ENCODE peak calls at places on chromosomes 3 and 15, in ten cellular contexts. One of them, this sample, is unnamed.
A peak's percentile ranks its signal among the peaks of the same experiment; 100 is the strongest.

GRCh38 chr3:20154078-20154477 is 31.9 kb downstream of the SGO1 start:
- DNase-seq in endothelial cell of umbilical vein: no peak
- DNase-seq in mammary epithelial cell: no peak
- DNase-seq in GM23338: no peak
- DNase-seq in lower lobe of right lung: no peak
- DNase-seq in vagina: no peak
- DNase-seq in psoas muscle: no peak
- DNase-seq in CD8-positive, alpha-beta T cell: no peak
- DNase-seq in pancreas: no peak
- DNase-seq in CD4-positive, alpha-beta memory T cell: no peak
- DNase-seq in this sample: no peak

GRCh38 chr15:36501063-36501678 is 78.3 kb upstream of the CDIN1 start:
- DNase-seq in endothelial cell of umbilical vein: peak; percentile 69
- DNase-seq in mammary epithelial cell: peak; percentile 63
- DNase-seq in GM23338: peak; percentile 92
- DNase-seq in lower lobe of right lung: no peak
- DNase-seq in vagina: no peak
- DNase-seq in psoas muscle: no peak
- DNase-seq in CD8-positive, alpha-beta T cell: no peak
- DNase-seq in pancreas: peak; percentile 20
- DNase-seq in CD4-positive, alpha-beta memory T cell: no peak
- DNase-seq in this sample: peak; percentile 49

GRCh38 chr3:111947179-111947727 is 31.6 kb upstream of the ABHD10 start:
- DNase-seq in endothelial cell of umbilical vein: peak; percentile 89
- DNase-seq in mammary epithelial cell: peak; percentile 20
- DNase-seq in GM23338: no peak
- DNase-seq in lower lobe of right lung: no peak
- DNase-seq in vagina: no peak
- DNase-seq in psoas muscle: no peak
- DNase-seq in CD8-positive, alpha-beta T cell: no peak
- DNase-seq in pancreas: no peak
- DNase-seq in CD4-positive, alpha-beta memory T cell: no peak
- DNase-seq in this sample: no peak

GRCh38 chr3:127156651-127157050 is 36.3 kb upstream of the PRR23E start:
- DNase-seq in endothelial cell of umbilical vein: no peak
- DNase-seq in mammary epithelial cell: no peak
- DNase-seq in GM23338: no peak
- DNase-seq in lower lobe of right lung: no peak
- DNase-seq in vagina: no peak
- DNase-seq in psoas muscle: no peak
- DNase-seq in CD8-positive, alpha-beta T cell: no peak
- DNase-seq in pancreas: no peak
- DNase-seq in CD4-positive, alpha-beta memory T cell: no peak
- DNase-seq in this sample: no peak

GRCh38 chr3:50345586-50345985 is at the start of gene ZMYND10:
- DNase-seq in endothelial cell of umbilical vein: no peak
- DNase-seq in mammary epithelial cell: peak; percentile 31
- DNase-seq in GM23338: peak; percentile 91
- DNase-seq in lower lobe of right lung: peak; percentile 84
- DNase-seq in vagina: no peak
- DNase-seq in psoas muscle: peak; percentile 71
- DNase-seq in CD8-positive, alpha-beta T cell: peak; percentile 65
- DNase-seq in pancreas: no peak
- DNase-seq in CD4-positive, alpha-beta memory T cell: peak; percentile 75
- DNase-seq in this sample: peak; percentile 70

GRCh38 chr3:149726716-149727407 is 25.4 kb downstream of the COMMD2 start:
- DNase-seq in endothelial cell of umbilical vein: no peak
- DNase-seq in mammary epithelial cell: peak; percentile 35
- DNase-seq in GM23338: no peak
- DNase-seq in lower lobe of right lung: no peak
- DNase-seq in vagina: no peak
- DNase-seq in psoas muscle: no peak
- DNase-seq in CD8-positive, alpha-beta T cell: no peak
- DNase-seq in pancreas: no peak
- DNase-seq in CD4-positive, alpha-beta memory T cell: no peak
- DNase-seq in this sample: no peak

GRCh38 chr3:111073186-111073585 is 1.6 kb downstream of the NECTIN3 start:
- DNase-seq in endothelial cell of umbilical vein: peak; percentile 32
- DNase-seq in mammary epithelial cell: peak; percentile 7
- DNase-seq in GM23338: no peak
- DNase-seq in lower lobe of right lung: no peak
- DNase-seq in vagina: no peak
- DNase-seq in psoas muscle: no peak
- DNase-seq in CD8-positive, alpha-beta T cell: no peak
- DNase-seq in pancreas: no peak
- DNase-seq in CD4-positive, alpha-beta memory T cell: no peak
- DNase-seq in this sample: no peak

GRCh38 chr3:76044601-76045600 is 259.6 kb upstream of the ZNF717 start:
- DNase-seq in endothelial cell of umbilical vein: no peak
- DNase-seq in mammary epithelial cell: no peak
- DNase-seq in GM23338: peak; percentile 72
- DNase-seq in lower lobe of right lung: no peak
- DNase-seq in vagina: no peak
- DNase-seq in psoas muscle: no peak
- DNase-seq in CD8-positive, alpha-beta T cell: no peak
- DNase-seq in pancreas: no peak
- DNase-seq in CD4-positive, alpha-beta memory T cell: no peak
- DNase-seq in this sample: peak; percentile 27

GRCh38 chr3:46584598-46585467 is 18.7 kb upstream of the LRRC2 start:
- DNase-seq in endothelial cell of umbilical vein: no peak
- DNase-seq in mammary epithelial cell: no peak
- DNase-seq in GM23338: no peak
- DNase-seq in lower lobe of right lung: no peak
- DNase-seq in vagina: no peak
- DNase-seq in psoas muscle: no peak
- DNase-seq in CD8-positive, alpha-beta T cell: no peak
- DNase-seq in pancreas: no peak
- DNase-seq in CD4-positive, alpha-beta memory T cell: no peak
- DNase-seq in this sample: no peak

GRCh38 chr3:178562143-178562868 is 26.1 kb downstream of the KCNMB2 start:
- DNase-seq in endothelial cell of umbilical vein: peak; percentile 42
- DNase-seq in mammary epithelial cell: no peak
- DNase-seq in GM23338: no peak
- DNase-seq in lower lobe of right lung: no peak
- DNase-seq in vagina: no peak
- DNase-seq in psoas muscle: no peak
- DNase-seq in CD8-positive, alpha-beta T cell: no peak
- DNase-seq in pancreas: no peak
- DNase-seq in CD4-positive, alpha-beta memory T cell: no peak
- DNase-seq in this sample: no peak

GRCh38 chr3:52704611-52705437 is 767 bp downstream of the GLT8D1 start:
- DNase-seq in endothelial cell of umbilical vein: peak; percentile 36
- DNase-seq in mammary epithelial cell: peak; percentile 36
- DNase-seq in GM23338: peak; percentile 17
- DNase-seq in lower lobe of right lung: no peak
- DNase-seq in vagina: no peak
- DNase-seq in psoas muscle: no peak
- DNase-seq in CD8-positive, alpha-beta T cell: no peak
- DNase-seq in pancreas: peak; percentile 14
- DNase-seq in CD4-positive, alpha-beta memory T cell: no peak
- DNase-seq in this sample: peak; percentile 31

GRCh38 chr3:52710512-52710911 is 4.6 kb downstream of the SPCS1 start:
- DNase-seq in endothelial cell of umbilical vein: no peak
- DNase-seq in mammary epithelial cell: no peak
- DNase-seq in GM23338: no peak
- DNase-seq in lower lobe of right lung: no peak
- DNase-seq in vagina: no peak
- DNase-seq in psoas muscle: no peak
- DNase-seq in CD8-positive, alpha-beta T cell: no peak
- DNase-seq in pancreas: no peak
- DNase-seq in CD4-positive, alpha-beta memory T cell: no peak
- DNase-seq in this sample: no peak

GRCh38 chr3:52705438-52705687 is 228 bp downstream of the GLT8D1 start:
- DNase-seq in endothelial cell of umbilical vein: no peak
- DNase-seq in mammary epithelial cell: no peak
- DNase-seq in GM23338: no peak
- DNase-seq in lower lobe of right lung: no peak
- DNase-seq in vagina: no peak
- DNase-seq in psoas muscle: no peak
- DNase-seq in CD8-positive, alpha-beta T cell: no peak
- DNase-seq in pancreas: no peak
- DNase-seq in CD4-positive, alpha-beta memory T cell: no peak
- DNase-seq in this sample: no peak

GRCh38 chr3:52705688-52706686 is at the start of the genes GLT8D1 and SPCS1:
- DNase-seq in endothelial cell of umbilical vein: peak; percentile 90
- DNase-seq in mammary epithelial cell: peak; percentile 86
- DNase-seq in GM23338: peak; percentile 93
- DNase-seq in lower lobe of right lung: peak; percentile 92
- DNase-seq in vagina: no peak
- DNase-seq in psoas muscle: peak; percentile 90
- DNase-seq in CD8-positive, alpha-beta T cell: peak; percentile 80
- DNase-seq in pancreas: peak; percentile 79
- DNase-seq in CD4-positive, alpha-beta memory T cell: peak; percentile 88
- DNase-seq in this sample: peak; percentile 92

GRCh38 chr3:52707585-52707984 is 1.7 kb downstream of the SPCS1 start:
- DNase-seq in endothelial cell of umbilical vein: no peak
- DNase-seq in mammary epithelial cell: no peak
- DNase-seq in GM23338: no peak
- DNase-seq in lower lobe of right lung: no peak
- DNase-seq in vagina: no peak
- DNase-seq in psoas muscle: no peak
- DNase-seq in CD8-positive, alpha-beta T cell: no peak
- DNase-seq in pancreas: no peak
- DNase-seq in CD4-positive, alpha-beta memory T cell: no peak
- DNase-seq in this sample: peak; percentile 67
- H3K4me3 ChIP-seq in endothelial cell of umbilical vein: no peak overlapping the region
- H3K4me3 ChIP-seq in mammary epithelial cell: no peak overlapping the region
- H3K4me3 ChIP-seq in GM23338: peak overlapping the region; percentile 99
- H3K4me3 ChIP-seq in lower lobe of right lung: peak overlapping the region; percentile 80
- H3K4me3 ChIP-seq in vagina: no peak overlapping the region
- H3K4me3 ChIP-seq in psoas muscle: peak overlapping the region; percentile 90
- H3K4me3 ChIP-seq in CD8-positive, alpha-beta T cell: no peak overlapping the region
- H3K4me3 ChIP-seq in pancreas: no peak overlapping the region
- H3K4me3 ChIP-seq in CD4-positive, alpha-beta memory T cell: peak overlapping the region; percentile 8
- H3K4me3 ChIP-seq in this sample: peak overlapping the region; percentile 95

DNA sequence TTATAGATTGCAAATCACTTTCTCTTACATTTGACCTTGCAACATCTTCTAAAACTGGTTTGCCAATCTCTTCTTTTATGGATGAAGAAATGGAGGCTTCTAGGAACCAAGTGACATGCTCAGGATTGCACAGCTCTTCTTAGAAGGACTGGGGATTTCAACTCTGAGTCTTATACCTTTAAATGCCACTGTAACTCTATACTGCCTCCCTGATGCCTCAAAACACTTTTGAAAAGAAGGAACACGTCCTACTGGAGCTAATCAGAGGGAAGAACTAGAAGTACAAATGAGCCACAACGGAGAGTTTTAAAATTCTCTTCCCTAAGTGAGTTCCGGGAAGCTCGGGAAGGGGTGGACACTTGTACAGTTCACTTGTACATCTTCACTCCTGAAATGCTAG is 973 bp upstream of the MITF start:
- DNase-seq in endothelial cell of umbilical vein: peak; percentile 52
- DNase-seq in mammary epithelial cell: peak; percentile 34
- DNase-seq in GM23338: no peak
- DNase-seq in lower lobe of right lung: no peak
- DNase-seq in vagina: no peak
- DNase-seq in psoas muscle: no peak
- DNase-seq in CD8-positive, alpha-beta T cell: no peak
- DNase-seq in pancreas: no peak
- DNase-seq in CD4-positive, alpha-beta memory T cell: no peak
- DNase-seq in this sample: no peak
- H3K27ac ChIP-seq in endothelial cell of umbilical vein: no peak overlapping the region
- H3K27ac ChIP-seq in mammary epithelial cell: no peak overlapping the region
- H3K27ac ChIP-seq in GM23338: no peak overlapping the region
- H3K27ac ChIP-seq in lower lobe of right lung: peak overlapping the region; percentile 85
- H3K27ac ChIP-seq in vagina: peak overlapping the region; percentile 81
- H3K27ac ChIP-seq in psoas muscle: peak overlapping the region; percentile 93
- H3K27ac ChIP-seq in CD8-positive, alpha-beta T cell: no peak overlapping the region
- H3K27ac ChIP-seq in pancreas: peak overlapping the region; percentile 49
- H3K27ac ChIP-seq in CD4-positive, alpha-beta memory T cell: no peak overlapping the region
- H3K27ac ChIP-seq in this sample: no peak overlapping the region

GRCh38 chr3:133444071-133444774 is 44.4 kb downstream of the BFSP2 start:
- DNase-seq in endothelial cell of umbilical vein: no peak
- DNase-seq in mammary epithelial cell: peak; percentile 82
- DNase-seq in GM23338: no peak
- DNase-seq in lower lobe of right lung: no peak
- DNase-seq in vagina: no peak
- DNase-seq in psoas muscle: no peak
- DNase-seq in CD8-positive, alpha-beta T cell: no peak
- DNase-seq in pancreas: peak; percentile 53
- DNase-seq in CD4-positive, alpha-beta memory T cell: no peak
- DNase-seq in this sample: peak; percentile 67

GRCh38 chr3:133439563-133439962 is 39.7 kb downstream of the BFSP2 start:
- DNase-seq in endothelial cell of umbilical vein: no peak
- DNase-seq in mammary epithelial cell: no peak
- DNase-seq in GM23338: no peak
- DNase-seq in lower lobe of right lung: no peak
- DNase-seq in vagina: no peak
- DNase-seq in psoas muscle: no peak
- DNase-seq in CD8-positive, alpha-beta T cell: no peak
- DNase-seq in pancreas: no peak
- DNase-seq in CD4-positive, alpha-beta memory T cell: no peak
- DNase-seq in this sample: no peak

GRCh38 chr3:133440652-133441051 is 40.8 kb downstream of the BFSP2 start:
- DNase-seq in endothelial cell of umbilical vein: no peak
- DNase-seq in mammary epithelial cell: no peak
- DNase-seq in GM23338: no peak
- DNase-seq in lower lobe of right lung: no peak
- DNase-seq in vagina: no peak
- DNase-seq in psoas muscle: no peak
- DNase-seq in CD8-positive, alpha-beta T cell: no peak
- DNase-seq in pancreas: no peak
- DNase-seq in CD4-positive, alpha-beta memory T cell: no peak
- DNase-seq in this sample: no peak

GRCh38 chr3:133442518-133442917 is 42.7 kb downstream of the BFSP2 start:
- DNase-seq in endothelial cell of umbilical vein: no peak
- DNase-seq in mammary epithelial cell: no peak
- DNase-seq in GM23338: no peak
- DNase-seq in lower lobe of right lung: no peak
- DNase-seq in vagina: no peak
- DNase-seq in psoas muscle: no peak
- DNase-seq in CD8-positive, alpha-beta T cell: no peak
- DNase-seq in pancreas: no peak
- DNase-seq in CD4-positive, alpha-beta memory T cell: no peak
- DNase-seq in this sample: no peak

GRCh38 chr3:133441867-133442270 is 42.0 kb downstream of the BFSP2 start:
- DNase-seq in endothelial cell of umbilical vein: no peak
- DNase-seq in mammary epithelial cell: no peak
- DNase-seq in GM23338: no peak
- DNase-seq in lower lobe of right lung: no peak
- DNase-seq in vagina: no peak
- DNase-seq in psoas muscle: no peak
- DNase-seq in CD8-positive, alpha-beta T cell: no peak
- DNase-seq in pancreas: no peak
- DNase-seq in CD4-positive, alpha-beta memory T cell: no peak
- DNase-seq in this sample: no peak
- H3K4me3 ChIP-seq in endothelial cell of umbilical vein: no peak overlapping the region
- H3K4me3 ChIP-seq in mammary epithelial cell: no peak overlapping the region
- H3K4me3 ChIP-seq in GM23338: no peak overlapping the region
- H3K4me3 ChIP-seq in lower lobe of right lung: no peak overlapping the region
- H3K4me3 ChIP-seq in vagina: no peak overlapping the region
- H3K4me3 ChIP-seq in psoas muscle: no peak overlapping the region
- H3K4me3 ChIP-seq in CD8-positive, alpha-beta T cell: peak overlapping the region; percentile 41
- H3K4me3 ChIP-seq in pancreas: no peak overlapping the region
- H3K4me3 ChIP-seq in CD4-positive, alpha-beta memory T cell: peak overlapping the region; percentile 24
- H3K4me3 ChIP-seq in this sample: peak overlapping the region; percentile 40

GRCh38 chr3:161969867-161970266 is 473.3 kb downstream of the OTOL1 start:
- DNase-seq in endothelial cell of umbilical vein: no peak
- DNase-seq in mammary epithelial cell: no peak
- DNase-seq in GM23338: no peak
- DNase-seq in lower lobe of right lung: no peak
- DNase-seq in vagina: no peak
- DNase-seq in psoas muscle: no peak
- DNase-seq in CD8-positive, alpha-beta T cell: no peak
- DNase-seq in pancreas: no peak
- DNase-seq in CD4-positive, alpha-beta memory T cell: no peak
- DNase-seq in this sample: no peak

GRCh38 chr3:161964856-161965255 is 468.2 kb downstream of the OTOL1 start:
- DNase-seq in endothelial cell of umbilical vein: no peak
- DNase-seq in mammary epithelial cell: no peak
- DNase-seq in GM23338: no peak
- DNase-seq in lower lobe of right lung: no peak
- DNase-seq in vagina: no peak
- DNase-seq in psoas muscle: no peak
- DNase-seq in CD8-positive, alpha-beta T cell: no peak
- DNase-seq in pancreas: no peak
- DNase-seq in CD4-positive, alpha-beta memory T cell: no peak
- DNase-seq in this sample: no peak
- H3K27ac ChIP-seq in endothelial cell of umbilical vein: no peak overlapping the region
- H3K27ac ChIP-seq in mammary epithelial cell: no peak overlapping the region
- H3K27ac ChIP-seq in GM23338: no peak overlapping the region
- H3K27ac ChIP-seq in lower lobe of right lung: no peak overlapping the region
- H3K27ac ChIP-seq in vagina: no peak overlapping the region
- H3K27ac ChIP-seq in psoas muscle: no peak overlapping the region
- H3K27ac ChIP-seq in CD8-positive, alpha-beta T cell: no peak overlapping the region
- H3K27ac ChIP-seq in pancreas: no peak overlapping the region
- H3K27ac ChIP-seq in CD4-positive, alpha-beta memory T cell: no peak overlapping the region
- H3K27ac ChIP-seq in this sample: no peak overlapping the region